ENCODE peak calls at places on chromosomes 1 and 21, in seven cellular contexts. K is H9, W is trophoblast cell, O is neuronal stem cell, C is mesendoderm, P is H1, D is mesenchymal stem cell. L is an unnamed sample.

GRCh38 chr1:167502192-167502551 is 16.2 kb downstream of the CD247 start:
- DNase-seq in K (no peak), W (no peak), O (no peak), C (no peak), P (no peak), D (no peak), L (no peak)

GRCh38 chr1:244458781-244459180 is 2.3 kb upstream of the CATSPERE start:
- DNase-seq in K (no peak), W (no peak), O (no peak), C (no peak), P (no peak), D (no peak), L (no peak)

GRCh38 chr1:103917771-103918170 is 168.1 kb downstream of the AMY1C start:
- DNase-seq in K (no peak), W (no peak), O (no peak), C (no peak), P (no peak), D (no peak), L (no peak)

GRCh38 chr1:85568660-85569059 is 11.9 kb upstream of the CCN1 start:
- DNase-seq in K (no peak), W (no peak), O (no peak), C (no peak), P (no peak), D (peak), L (no peak)

GRCh38 chr21:30193201-30193600 is 22.7 kb downstream of the CLDN8 start:
- DNase-seq in K (no peak), W (no peak), O (no peak), C (no peak), P (no peak), D (no peak), L (no peak)

GRCh38 chr21:45074048-45074817 is at the start of gene ADARB1:
- DNase-seq in K (peak), W (peak), O (peak), C (peak), P (peak), D (peak), L (peak)

GRCh38 chr1:71081697-71082080 is 854 bp upstream of the ZRANB2 start:
- DNase-seq in K (no peak), W (no peak), O (no peak), C (peak), P (no peak), D (no peak), L (no peak)

GRCh38 chr1:116908821-116909510 is 750 bp upstream of the PTGFRN start:
- DNase-seq in K (no peak), W (no peak), O (no peak), C (peak), P (no peak), D (no peak), L (no peak)

GRCh38 chr1:234553241-234554156 is 56.5 kb downstream of the IRF2BP2 start:
- DNase-seq in K (peak), W (no peak), O (no peak), C (peak), P (no peak), D (peak), L (peak)

GRCh38 chr1:172144445-172145060 is 275.9 kb upstream of the C1orf105 start:
- DNase-seq in K (no peak), W (no peak), O (no peak), C (no peak), P (no peak), D (peak), L (peak)

DNA sequence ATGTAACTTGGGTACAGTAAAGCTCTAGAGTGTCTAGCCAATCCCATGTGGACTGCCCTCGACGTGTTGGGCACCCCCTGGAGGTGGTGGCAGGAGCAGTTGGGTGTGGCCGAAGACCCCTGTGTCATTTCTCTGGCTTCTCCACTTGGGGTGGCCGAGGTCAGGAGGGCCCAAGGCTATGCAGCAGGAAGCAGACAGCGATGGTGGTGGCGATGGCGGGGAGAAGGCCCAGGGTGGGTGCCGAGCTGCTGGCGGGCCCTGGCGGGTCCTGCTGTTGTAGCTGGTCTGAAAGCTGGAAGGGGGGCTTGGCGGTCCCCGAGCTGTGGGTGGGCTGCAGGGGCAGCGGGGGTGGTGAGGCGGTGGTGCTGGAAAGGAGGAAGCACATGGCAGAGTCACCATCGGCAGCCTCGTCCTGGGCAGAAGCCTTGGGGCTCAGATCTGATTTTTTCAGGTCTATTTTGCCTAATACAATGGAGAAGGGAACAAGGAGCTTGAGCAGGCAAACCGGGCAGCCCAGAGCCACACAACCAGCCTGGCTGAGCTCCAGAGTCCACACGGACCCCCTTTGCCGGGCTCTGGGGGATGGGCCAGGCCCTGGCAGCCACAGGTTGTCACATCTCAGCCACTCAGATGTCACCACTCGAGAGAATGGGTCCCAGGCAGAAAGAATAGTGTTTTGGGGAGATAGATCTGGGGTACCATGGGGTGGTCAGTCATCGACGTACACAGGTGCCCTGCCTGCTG is 231.3 kb downstream of the TRABD2B start:
- DNase-seq in K (no peak), W (no peak), O (no peak), C (no peak), P (no peak), D (no peak), L (no peak)
- H4K8ac ChIP-seq in K (no peak), W (no peak), O (no peak), C (no peak), P (no peak), D (no peak), L (no peak)

GRCh38 chr21:31706562-31706961 is 25.4 kb downstream of the SCAF4 start:
- DNase-seq in K (no peak), W (no peak), O (no peak), C (no peak), P (no peak), D (no peak), L (no peak)
- H4K8ac ChIP-seq in K (no peak), W (no peak), O (no peak), C (no peak), P (no peak), D (peak), L (no peak)

DNA sequence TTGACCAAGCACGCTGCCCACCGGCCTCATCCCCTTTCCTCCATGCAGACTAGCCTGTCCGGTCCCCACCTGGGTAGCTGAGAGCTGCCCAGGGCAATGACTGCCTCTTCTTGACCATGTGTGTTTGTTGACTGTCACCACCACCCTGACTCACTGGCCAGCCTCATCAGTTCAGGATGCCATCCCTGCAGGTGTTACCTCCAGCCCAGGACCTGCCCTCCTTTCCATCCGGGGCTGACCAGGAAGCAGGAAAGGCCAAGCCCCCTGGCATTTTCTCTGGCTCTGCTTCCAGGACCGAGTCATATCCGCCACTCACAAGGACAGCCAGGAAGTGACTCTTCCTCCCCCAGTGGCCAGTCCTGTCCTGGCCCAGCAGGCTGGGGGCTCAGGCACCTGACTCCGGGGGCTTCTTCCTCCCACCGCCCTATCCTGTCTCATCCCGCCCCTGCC is 17.1 kb downstream of the EPHA2 start:
- DNase-seq in K (no peak), W (no peak), O (no peak), C (no peak), P (no peak), D (peak), L (peak)
- H4K8ac ChIP-seq in K (no peak), W (no peak), O (no peak), C (no peak), P (no peak), D (peak), L (no peak)

DNA sequence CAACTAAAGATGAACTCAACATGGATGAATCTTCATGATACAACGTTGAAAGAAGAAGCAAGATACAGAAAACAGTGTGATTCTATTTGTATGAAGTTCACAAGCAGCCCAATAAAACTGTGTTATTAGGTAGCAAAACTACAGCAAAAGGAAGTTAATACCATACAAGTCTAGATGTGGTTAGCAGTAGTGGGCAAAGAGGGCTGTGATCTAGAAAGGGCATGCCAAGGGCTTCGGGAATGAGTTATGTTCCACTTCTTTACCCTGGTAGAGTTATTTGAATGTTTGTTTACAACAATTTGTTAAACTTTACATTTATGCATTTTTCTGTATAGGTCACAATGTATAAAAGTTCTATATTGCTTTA is 9.2 kb downstream of the TNFRSF9 start:
- DNase-seq in K (no peak), W (no peak), O (no peak), C (no peak), P (no peak), D (no peak), L (no peak)
- H4K8ac ChIP-seq in K (no peak), W (no peak), O (no peak), C (no peak), P (no peak), D (no peak), L (no peak)

DNA sequence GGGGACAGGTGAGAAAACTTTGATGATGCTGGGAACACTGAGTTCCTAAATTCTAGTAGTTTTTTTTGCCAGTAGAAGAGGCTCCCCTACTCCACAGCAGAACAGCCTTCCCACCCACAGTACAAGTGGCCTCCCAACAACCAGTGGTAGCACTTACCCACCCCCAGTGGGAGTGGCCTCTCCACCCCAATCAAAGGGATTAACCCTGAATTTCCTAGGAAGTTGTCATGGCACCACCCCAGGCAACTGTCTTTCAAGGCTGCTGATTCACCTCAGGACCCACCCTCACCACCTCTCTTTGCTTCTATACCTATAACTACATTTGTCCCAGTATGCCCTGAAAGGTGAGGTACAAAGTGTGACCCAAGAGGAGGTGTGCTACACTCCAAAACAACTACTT is 81.4 kb upstream of the PRDX6 start:
- DNase-seq in K (no peak), W (no peak), O (no peak), C (peak), P (no peak), D (no peak), L (no peak)
- H4K8ac ChIP-seq in K (no peak), W (no peak), O (no peak), C (no peak), P (no peak), D (peak), L (no peak)

DNA sequence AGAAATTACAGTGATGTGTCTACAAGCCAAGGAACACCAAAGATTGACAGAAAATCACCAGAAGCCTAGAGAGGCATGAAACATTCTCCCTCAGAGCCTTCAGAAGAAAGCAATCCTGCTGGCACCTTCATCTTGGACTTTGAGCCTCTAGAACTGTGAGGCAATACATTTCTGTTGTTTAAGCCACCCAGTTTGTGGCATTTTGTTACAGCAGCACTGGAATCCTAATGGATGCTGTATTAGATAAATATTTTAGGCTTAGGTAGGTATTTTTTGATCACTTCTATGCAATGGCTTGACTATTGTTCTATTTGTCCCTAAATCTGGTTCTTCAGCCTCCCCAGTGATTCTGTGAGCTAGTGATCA is 453.1 kb downstream of the LTN1 start:
- DNase-seq in K (no peak), W (peak), O (no peak), C (no peak), P (no peak), D (no peak), L (no peak)
- H4K8ac ChIP-seq in K (no peak), W (no peak), O (no peak), C (no peak), P (no peak), D (no peak), L (peak)

DNA sequence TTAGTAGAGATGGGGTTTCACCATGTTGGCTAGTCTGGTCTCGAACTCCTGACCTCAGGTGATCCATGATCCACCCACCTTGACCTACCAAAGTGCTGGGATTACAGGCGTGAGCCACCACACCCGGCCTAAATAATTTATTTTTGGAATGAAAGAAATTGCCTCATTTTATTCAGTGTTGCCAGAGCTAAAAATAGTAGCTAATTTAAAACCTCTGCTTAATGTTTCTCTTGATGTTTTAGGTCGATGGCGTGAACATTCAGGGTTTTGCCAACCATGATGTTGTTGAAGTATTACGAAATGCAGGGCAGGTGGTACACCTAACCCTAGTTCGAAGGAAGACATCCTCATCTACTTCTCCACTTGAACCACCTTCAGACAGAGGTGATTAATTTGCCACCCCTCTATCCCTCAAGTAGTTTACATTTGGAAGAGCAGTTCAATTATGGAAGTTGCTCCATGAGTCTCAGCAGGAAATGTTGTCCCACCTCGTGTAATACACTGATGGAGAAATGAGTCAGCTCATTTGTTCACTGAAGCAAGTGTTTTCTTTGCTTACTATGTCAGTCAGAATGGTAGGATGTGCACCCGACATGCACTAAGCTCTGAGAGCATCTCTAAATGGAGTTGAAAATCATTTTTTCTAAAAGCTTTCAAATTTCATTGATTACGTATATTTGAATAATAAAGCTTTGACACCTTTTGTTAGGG is 54.9 kb downstream of the PATJ start:
- DNase-seq in K (no peak), W (no peak), O (no peak), C (no peak), P (no peak), D (no peak), L (peak)
- H4K8ac ChIP-seq in K (no peak), W (no peak), O (no peak), C (no peak), P (no peak), D (no peak), L (no peak)

GRCh38 chr1:1914842-1915692 is at the start of gene CALML6:
- DNase-seq in K (peak), W (no peak), O (no peak), C (no peak), P (no peak), D (no peak), L (no peak)
- H4K8ac ChIP-seq in K (no peak), W (no peak), O (peak), C (no peak), P (peak), D (no peak), L (no peak)

L was measured in IMR-90.